ENCODE peak calls at places on chromosome 6, in five cellular contexts. A is Right ventricle myocardium superior; C is NCI-H2081; Z is Peyer's patch; O is stimulated activated CD8-positive, alpha-beta memory T cell treated with anti-CD3 and anti-CD28 coated beads, Interleukin-4, amount 100 ng/mL, for 4 hours. E is an unnamed sample.

GRCh38 chr6:52551483-52552277 is 25.2 kb downstream of the TRAM2 start:
- DNase-seq in A (peak), C (peak), Z (no peak), O (no peak), E (no peak)

GRCh38 chr6:99241905-99242534 is 107.5 kb downstream of the FAXC start:
- DNase-seq in A (no peak), C (peak), Z (no peak), O (no peak), E (no peak)

GRCh38 chr6:108846628-108847027 is 1.6 kb upstream of the ARMC2 start:
- DNase-seq in A (no peak), C (no peak), Z (no peak), O (no peak), E (no peak)

GRCh38 chr6:2712102-2712501 is 38.6 kb downstream of the MYLK4 start:
- DNase-seq in A (no peak), C (no peak), Z (no peak), O (no peak), E (no peak)

GRCh38 chr6:147699637-147700036 is 191.1 kb downstream of the SAMD5 start:
- DNase-seq in A (no peak), C (no peak), Z (no peak), O (no peak), E (no peak)

GRCh38 chr6:157143171-157143884 is 180.0 kb downstream of the TMEM242 start:
- DNase-seq in A (peak), C (peak), Z (no peak), O (no peak), E (no peak)

GRCh38 chr6:108453601-108454157 is 107.0 kb upstream of the FOXO3 start:
- DNase-seq in A (no peak), C (no peak), Z (no peak), O (no peak), E (no peak)

GRCh38 chr6:2959909-2960719 is 11.3 kb downstream of the SERPINB6 start:
- DNase-seq in A (no peak), C (no peak), Z (no peak), O (no peak), E (no peak)

E was measured in anterior cingulate cortex.